ENCODE peak calls at places on chromosomes 5 and 9, in seven cellular contexts. N, G, Y, I, H, P and R are unnamed samples.

GRCh38 chr9:21968331-21969010 is 25.7 kb downstream of the CDKN2A start:
- DNase-seq in N (no peak), Y (no peak), G (no peak), H (peak; percentile 51), I (no peak), P (no peak), R (peak; percentile 31)

GRCh38 chr5:146877178-146877681 is 1.3 kb downstream of the PPP2R2B start:
- DNase-seq in N (no peak), I (peak; percentile 50), Y (no peak), P (no peak), H (no peak), G (no peak), R (no peak)

GRCh38 chr5:9445989-9446388 is 99.9 kb downstream of the SEMA5A start:
- DNase-seq in I (no peak), P (no peak), G (no peak), Y (no peak), N (no peak), H (no peak), R (no peak)

GRCh38 chr5:170746081-170746951 is 37.2 kb upstream of the GABRP start:
- DNase-seq in G (no peak), H (peak; percentile 31), Y (no peak), I (peak; percentile 46), N (no peak), P (no peak), R (no peak)

GRCh38 chr5:67648201-67648671 is 451.6 kb upstream of the CD180 start:
- DNase-seq in H (no peak), N (peak; percentile 77), G (no peak), I (no peak), Y (peak; percentile 83), P (no peak), R (no peak)

GRCh38 chr5:151002250-151002649 is 18.1 kb upstream of the GPX3 start:
- DNase-seq in Y (no peak), H (no peak), I (no peak), P (no peak), N (no peak), G (peak; percentile 36), R (no peak)

GRCh38 chr9:75063556-75064305 is 24.2 kb downstream of the NMRK1 start:
- DNase-seq in N (no peak), P (no peak), I (no peak), G (peak; percentile 62), H (no peak), Y (no peak), R (no peak)

GRCh38 chr9:124658165-124659017 is 112.7 kb downstream of the NR6A1 start:
- DNase-seq in I (no peak), G (peak; percentile 94), H (peak; percentile 33), Y (peak; percentile 58), P (peak; percentile 20), N (no peak), R (peak; percentile 39)

GRCh38 chr9:135644631-135645218 is 5.4 kb upstream of the GLT6D1 start:
- DNase-seq in G (peak; percentile 6), P (no peak), Y (no peak), N (no peak), H (no peak), I (no peak), R (no peak)

GRCh38 chr9:108156270-108156998 is 666.9 kb upstream of the KLF4 start:
- DNase-seq in G (peak; percentile 89), P (no peak), Y (no peak), H (no peak), I (no peak), N (no peak), R (no peak)

GRCh38 chr5:93092349-93093105 is 488.5 kb downstream of the NR2F1-AS1 start:
- DNase-seq in I (no peak), G (peak; percentile 42), P (no peak), H (no peak), N (no peak), Y (no peak), R (no peak)

GRCh38 chr9:4865685-4866084 is 72.9 kb downstream of the RCL1 start:
- DNase-seq in P (no peak), G (no peak), H (no peak), N (no peak), I (no peak), Y (no peak), R (no peak)

GRCh38 chr9:30116673-30117217 is 2267.7 kb upstream of the ACO1 start:
- DNase-seq in H (no peak), P (no peak), N (no peak), I (no peak), G (no peak), Y (no peak), R (no peak)

GRCh38 chr5:103774736-103775135 is 212.1 kb upstream of the NUDT12 start:
- DNase-seq in I (no peak), P (no peak), N (no peak), H (no peak), Y (no peak), G (peak; percentile 5), R (no peak)

GRCh38 chr5:133991171-133991910 is 13.4 kb downstream of the VDAC1 start:
- DNase-seq in H (no peak), N (no peak), Y (no peak), P (no peak), I (no peak), G (no peak), R (no peak)

GRCh38 chr5:96338624-96339023 is 94.4 kb downstream of the PCSK1 start:
- DNase-seq in G (no peak), N (no peak), I (no peak), Y (peak; percentile 50), H (no peak), P (no peak), R (no peak)

GRCh38 chr9:96219615-96220257 is 82.2 kb downstream of the HSD17B3 start:
- DNase-seq in G (peak; percentile 15), N (no peak), Y (peak; percentile 78), H (peak; percentile 30), P (peak; percentile 18), I (no peak), R (no peak)

GRCh38 chr9:114034663-114035062 is 43.4 kb downstream of the AMBP start:
- DNase-seq in G (no peak), H (no peak), Y (no peak), P (no peak), I (no peak), N (no peak), R (no peak)

GRCh38 chr5:118578093-118578492 is 410.3 kb downstream of the DTWD2 start:
- DNase-seq in P (no peak), H (no peak), N (no peak), G (no peak), Y (no peak), I (no peak), R (no peak)

GRCh38 chr9:130240410-130241197 is 25.0 kb upstream of the HMCN2 start:
- DNase-seq in N (peak; percentile 20), H (peak; percentile 51), P (no peak), Y (no peak), I (peak; percentile 37), G (peak; percentile 46), R (no peak)

GRCh38 chr9:87533291-87533690 is 35.6 kb downstream of the DAPK1 start:
- DNase-seq in Y (no peak), H (no peak), N (no peak), P (no peak), G (no peak), I (no peak), R (no peak)
- TF ChIP-seq CTCF in Y (no peak), H (no peak), N (no peak), P (no peak), G (no peak), I (no peak), R (no peak)

DNA sequence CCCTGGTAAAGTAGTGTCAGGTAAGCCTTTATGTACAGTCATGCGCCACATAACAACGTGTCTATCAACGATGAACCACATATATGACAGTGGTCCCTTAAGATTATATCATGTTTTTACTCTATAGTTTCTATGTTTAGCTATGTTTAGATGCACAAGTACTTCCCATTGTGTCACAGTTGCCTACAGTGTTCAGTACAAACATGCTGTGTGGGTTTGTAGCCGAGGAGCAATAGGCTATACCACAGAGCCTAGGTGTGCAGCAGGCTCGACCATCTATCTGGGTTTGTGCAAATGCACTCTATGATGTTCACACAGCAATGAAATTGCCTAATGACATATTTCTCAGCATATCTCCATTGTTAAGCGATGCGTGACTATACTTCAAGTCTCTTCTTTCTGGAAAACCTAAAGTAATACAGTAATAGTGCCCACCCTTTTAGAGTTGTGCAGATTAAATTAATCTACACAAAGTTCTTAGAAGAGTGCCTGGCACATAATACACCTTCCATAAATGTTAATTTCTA is 295.9 kb downstream of the ARHGAP26 start:
- DNase-seq in G (no peak), P (no peak), I (no peak), N (no peak), H (no peak), Y (no peak), R (no peak)
- TF ChIP-seq CTCF in G (no peak), P (no peak), I (no peak), N (no peak), H (no peak), Y (no peak), R (no peak)

DNA sequence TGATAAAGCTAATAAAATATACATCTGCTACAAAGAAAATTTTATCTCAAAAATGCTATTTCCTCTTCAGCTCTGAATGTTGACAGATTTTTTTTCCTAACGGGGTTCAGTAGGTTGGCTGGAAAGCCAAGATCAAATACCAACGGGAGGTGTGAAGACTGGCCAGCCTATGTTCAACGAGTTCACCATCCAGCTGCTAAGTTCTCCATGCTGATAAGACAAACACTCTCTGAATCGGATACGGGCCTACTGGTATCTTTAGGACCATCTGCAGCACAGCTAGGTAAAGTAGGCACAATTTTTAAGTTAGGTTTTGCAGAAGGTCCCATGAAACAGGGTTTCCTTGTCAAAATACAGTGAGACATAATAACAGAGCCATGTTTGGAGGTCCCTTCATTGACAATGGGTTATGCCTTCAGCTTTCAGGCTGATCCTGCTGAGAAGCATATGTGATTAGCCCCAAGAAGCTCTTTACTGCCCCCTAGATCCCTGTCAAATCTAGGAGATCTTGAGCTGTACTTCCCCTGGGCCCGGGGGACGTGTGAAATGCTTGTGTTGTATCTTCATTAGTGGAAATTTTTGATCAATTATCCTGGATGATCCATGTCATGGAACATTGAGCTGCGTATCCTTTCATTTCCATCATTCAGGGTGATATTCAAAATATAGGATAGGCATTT is 60.6 kb downstream of the PGM5 start:
- DNase-seq in Y (no peak), G (peak; percentile 2), P (no peak), H (no peak), I (peak; percentile 24), N (no peak), R (no peak)
- TF ChIP-seq CTCF in Y (peak; percentile 8), G (peak; percentile 23), P (no peak), H (peak; percentile 12), I (peak; percentile 46), N (no peak), R (no peak)

GRCh38 chr5:80960531-80961375 is 590 bp downstream of the RASGRF2 start:
- DNase-seq in H (peak; percentile 35), P (no peak), G (peak; percentile 31), I (no peak), Y (peak; percentile 19), N (no peak), R (peak; percentile 16)
- TF ChIP-seq CTCF in H (no peak), P (no peak), G (no peak), I (no peak), Y (no peak), N (peak; percentile 36), R (peak; percentile 24)